ENCODE peak calls at places on chromosome 21, in eight cellular contexts. One of them, this sample, is unnamed.

GRCh38 chr21:26587621-26588260 is 14.7 kb upstream of the CYYR1 start:
- DNase-seq in neural progenitor cell: no peak
- DNase-seq in anterior cingulate cortex: no peak
- DNase-seq in heart right ventricle: no peak
- DNase-seq in cardiac septum: no peak
- DNase-seq in stimulated activated CD4-positive, alpha-beta T cell treated with anti-CD3 and anti-CD28 coated beads, Interleukin-15, amount 100 ng/mL, for 24 hours: no peak
- DNase-seq in neural crest cell: no peak
- DNase-seq in HT1080: peak
- DNase-seq in this sample: no peak

GRCh38 chr21:22791986-22792560 is 1793.9 kb downstream of the NCAM2 start:
- DNase-seq in neural progenitor cell: peak
- DNase-seq in neural crest cell: peak
- DNase-seq in anterior cingulate cortex: peak
- DNase-seq in stimulated activated CD4-positive, alpha-beta T cell treated with anti-CD3 and anti-CD28 coated beads, Interleukin-15, amount 100 ng/mL, for 24 hours: peak
- DNase-seq in HT1080: peak
- DNase-seq in cardiac septum: no peak
- DNase-seq in heart right ventricle: no peak
- DNase-seq in this sample: peak

GRCh38 chr21:46113497-46114176 is 15.7 kb downstream of the COL6A2 start:
- DNase-seq in HT1080: no peak
- DNase-seq in neural progenitor cell: no peak
- DNase-seq in stimulated activated CD4-positive, alpha-beta T cell treated with anti-CD3 and anti-CD28 coated beads, Interleukin-15, amount 100 ng/mL, for 24 hours: peak
- DNase-seq in cardiac septum: peak
- DNase-seq in heart right ventricle: peak
- DNase-seq in neural crest cell: no peak
- DNase-seq in anterior cingulate cortex: no peak
- DNase-seq in this sample: no peak

GRCh38 chr21:34536820-34537219 is 24.8 kb upstream of the KCNE1 start:
- DNase-seq in HT1080: no peak
- DNase-seq in cardiac septum: no peak
- DNase-seq in anterior cingulate cortex: no peak
- DNase-seq in neural crest cell: no peak
- DNase-seq in stimulated activated CD4-positive, alpha-beta T cell treated with anti-CD3 and anti-CD28 coated beads, Interleukin-15, amount 100 ng/mL, for 24 hours: no peak
- DNase-seq in neural progenitor cell: no peak
- DNase-seq in heart right ventricle: no peak
- DNase-seq in this sample: no peak

GRCh38 chr21:46550511-46550941 is 54.4 kb downstream of the S100B start:
- DNase-seq in anterior cingulate cortex: no peak
- DNase-seq in neural crest cell: no peak
- DNase-seq in heart right ventricle: no peak
- DNase-seq in neural progenitor cell: no peak
- DNase-seq in cardiac septum: no peak
- DNase-seq in stimulated activated CD4-positive, alpha-beta T cell treated with anti-CD3 and anti-CD28 coated beads, Interleukin-15, amount 100 ng/mL, for 24 hours: no peak
- DNase-seq in HT1080: no peak
- DNase-seq in this sample: no peak

GRCh38 chr21:38852708-38853107 is 47.0 kb downstream of the ETS2 start:
- DNase-seq in HT1080: no peak
- DNase-seq in heart right ventricle: no peak
- DNase-seq in cardiac septum: no peak
- DNase-seq in neural progenitor cell: no peak
- DNase-seq in neural crest cell: no peak
- DNase-seq in anterior cingulate cortex: no peak
- DNase-seq in stimulated activated CD4-positive, alpha-beta T cell treated with anti-CD3 and anti-CD28 coated beads, Interleukin-15, amount 100 ng/mL, for 24 hours: no peak
- DNase-seq in this sample: no peak

GRCh38 chr21:41641821-41642368 is 125.0 kb downstream of the RIPK4 start:
- DNase-seq in neural progenitor cell: peak
- DNase-seq in cardiac septum: peak
- DNase-seq in heart right ventricle: peak
- DNase-seq in stimulated activated CD4-positive, alpha-beta T cell treated with anti-CD3 and anti-CD28 coated beads, Interleukin-15, amount 100 ng/mL, for 24 hours: no peak
- DNase-seq in anterior cingulate cortex: peak
- DNase-seq in neural crest cell: no peak
- DNase-seq in HT1080: peak
- DNase-seq in this sample: no peak

GRCh38 chr21:17428980-17429379 is 83.9 kb upstream of the CXADR start:
- DNase-seq in stimulated activated CD4-positive, alpha-beta T cell treated with anti-CD3 and anti-CD28 coated beads, Interleukin-15, amount 100 ng/mL, for 24 hours: no peak
- DNase-seq in heart right ventricle: no peak
- DNase-seq in HT1080: no peak
- DNase-seq in cardiac septum: no peak
- DNase-seq in neural crest cell: no peak
- DNase-seq in neural progenitor cell: no peak
- DNase-seq in anterior cingulate cortex: no peak
- DNase-seq in this sample: no peak

GRCh38 chr21:28220670-28221069 is 772.0 kb downstream of the LTN1 start:
- DNase-seq in cardiac septum: no peak
- DNase-seq in HT1080: no peak
- DNase-seq in anterior cingulate cortex: no peak
- DNase-seq in stimulated activated CD4-positive, alpha-beta T cell treated with anti-CD3 and anti-CD28 coated beads, Interleukin-15, amount 100 ng/mL, for 24 hours: no peak
- DNase-seq in neural crest cell: no peak
- DNase-seq in neural progenitor cell: no peak
- DNase-seq in heart right ventricle: no peak
- DNase-seq in this sample: no peak

GRCh38 chr21:43865471-43866181 is 603 bp downstream of the AGPAT3 start:
- DNase-seq in HT1080: no peak
- DNase-seq in neural progenitor cell: peak
- DNase-seq in anterior cingulate cortex: peak
- DNase-seq in heart right ventricle: peak
- DNase-seq in stimulated activated CD4-positive, alpha-beta T cell treated with anti-CD3 and anti-CD28 coated beads, Interleukin-15, amount 100 ng/mL, for 24 hours: peak
- DNase-seq in cardiac septum: peak
- DNase-seq in neural crest cell: no peak
- DNase-seq in this sample: no peak

GRCh38 chr21:31243611-31244010 is 100.5 kb downstream of the TIAM1 start:
- DNase-seq in cardiac septum: no peak
- DNase-seq in anterior cingulate cortex: no peak
- DNase-seq in HT1080: no peak
- DNase-seq in neural progenitor cell: no peak
- DNase-seq in neural crest cell: no peak
- DNase-seq in heart right ventricle: no peak
- DNase-seq in stimulated activated CD4-positive, alpha-beta T cell treated with anti-CD3 and anti-CD28 coated beads, Interleukin-15, amount 100 ng/mL, for 24 hours: no peak
- DNase-seq in this sample: no peak

This sample was measured in NCI-H748 treated with DMSO at 0.1 percent for 48 hours.